ENCODE peak calls at places on chromosomes 5 and 9, in six cellular contexts. A is tibial artery, H is ovary, R is OCI-LY7, D is endothelial cell, T is GM20000. K is an unnamed sample.

GRCh38 chr5:115069087-115069968 is 100.4 kb downstream of the TRIM36 start:
- DNase-seq in H (no peak), A (peak; percentile 25), T (no peak), D (peak; percentile 54), R (peak; percentile 31), K (peak; percentile 10)

GRCh38 chr5:139949710-139950109 is 93.4 kb downstream of the NRG2 start:
- DNase-seq in D (no peak), H (no peak), R (no peak), T (peak; percentile 0), A (no peak), K (no peak)

GRCh38 chr5:92519717-92520632 is 1061.0 kb downstream of the NR2F1-AS1 start:
- DNase-seq in A (no peak), T (no peak), H (no peak), D (no peak), R (no peak), K (no peak)

GRCh38 chr9:116574027-116574679 is 113.0 kb upstream of the TRIM32 start:
- DNase-seq in A (no peak), R (no peak), D (no peak), T (no peak), H (no peak), K (no peak)

GRCh38 chr5:74916831-74917710 is 50.9 kb upstream of the FAM169A start:
- DNase-seq in T (no peak), A (no peak), H (no peak), D (no peak), R (no peak), K (no peak)

GRCh38 chr5:150065346-150065745 is 21.0 kb downstream of the CSF1R start:
- DNase-seq in D (no peak), R (no peak), T (no peak), A (peak; percentile 68), H (no peak), K (no peak)

GRCh38 chr5:53607896-53608295 is 47.5 kb downstream of the NDUFS4 start:
- DNase-seq in H (no peak), D (no peak), T (no peak), R (no peak), A (no peak), K (no peak)

GRCh38 chr9:108168451-108168850 is 678.9 kb upstream of the KLF4 start:
- DNase-seq in R (no peak), D (no peak), T (no peak), A (peak; percentile 35), H (peak; percentile 16), K (no peak)

GRCh38 chr9:105242557-105242956 is 1.9 kb upstream of the SLC44A1 start:
- DNase-seq in R (no peak), T (no peak), D (no peak), H (no peak), A (no peak), K (no peak)

GRCh38 chr5:67002832-67003231 is 193.8 kb downstream of the CD180 start:
- DNase-seq in A (no peak), D (no peak), H (no peak), R (no peak), T (no peak), K (no peak)

GRCh38 chr9:107614765-107615164 is 125.2 kb upstream of the KLF4 start:
- DNase-seq in R (no peak), D (no peak), T (no peak), H (no peak), A (no peak), K (no peak)

GRCh38 chr9:38003230-38003629 is 65.8 kb downstream of the SHB start:
- DNase-seq in H (no peak), T (no peak), A (no peak), D (no peak), R (no peak), K (peak; percentile 24)

GRCh38 chr9:121711281-121711680 is 59.8 kb downstream of the DAB2IP start:
- DNase-seq in D (no peak), A (no peak), R (peak; percentile 33), T (no peak), H (no peak), K (no peak)

GRCh38 chr5:126633552-126633951 is 32.8 kb downstream of the PHAX start:
- DNase-seq in R (no peak), T (no peak), D (no peak), H (no peak), A (no peak), K (no peak)

GRCh38 chr9:112308576-112308975 is 24.8 kb downstream of the PTBP3 start:
- DNase-seq in H (no peak), A (no peak), R (no peak), D (no peak), T (no peak), K (no peak)

GRCh38 chr9:128409998-128410397 is 10.7 kb upstream of the CERCAM start:
- DNase-seq in R (no peak), A (no peak), D (no peak), H (no peak), T (no peak), K (no peak)

GRCh38 chr9:104835163-104835562 is 71.2 kb downstream of the NIPSNAP3B start:
- DNase-seq in R (no peak), H (no peak), D (no peak), T (no peak), A (no peak), K (no peak)

GRCh38 chr5:162948677-162949076 is 488.7 kb upstream of the CCNG1 start:
- DNase-seq in A (no peak), R (no peak), H (no peak), T (no peak), D (no peak), K (no peak)

GRCh38 chr9:32351845-32352244 is 32.6 kb upstream of the ACO1 start:
- DNase-seq in H (no peak), T (no peak), R (peak; percentile 7), D (no peak), A (no peak), K (no peak)

GRCh38 chr9:32345243-32345642 is 39.2 kb upstream of the ACO1 start:
- DNase-seq in H (no peak), T (no peak), A (no peak), D (no peak), R (no peak), K (no peak)

GRCh38 chr9:32348289-32348688 is 36.2 kb upstream of the ACO1 start:
- DNase-seq in A (no peak), H (no peak), R (no peak), D (no peak), T (no peak), K (no peak)

DNA sequence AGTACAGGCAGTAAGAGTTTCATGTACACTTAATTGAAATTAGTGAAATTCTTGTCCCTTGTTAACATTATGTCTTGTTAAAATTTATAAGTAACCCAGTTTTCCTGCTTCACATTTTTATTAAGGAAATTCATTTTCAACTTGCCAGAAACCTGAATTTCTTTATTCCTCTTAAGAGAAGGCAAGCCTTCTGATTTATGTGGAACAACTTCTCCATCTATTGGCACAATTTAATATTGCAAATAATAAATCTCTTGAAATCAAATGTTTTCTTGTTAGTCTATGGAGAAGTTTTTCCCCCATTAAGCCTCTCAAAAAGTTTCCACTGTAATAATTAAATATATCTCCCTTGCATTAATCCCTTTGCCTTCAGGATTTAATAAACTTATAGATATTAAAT is 33.8 kb upstream of the ACO1 start:
- DNase-seq in T (no peak), R (peak; percentile 18), A (no peak), D (no peak), H (no peak), K (no peak)
- TF ChIP-seq CTCF in T (no peak), R (peak; percentile 75), A (no peak), D (peak; percentile 51), H (no peak), K (peak; percentile 46)

DNA sequence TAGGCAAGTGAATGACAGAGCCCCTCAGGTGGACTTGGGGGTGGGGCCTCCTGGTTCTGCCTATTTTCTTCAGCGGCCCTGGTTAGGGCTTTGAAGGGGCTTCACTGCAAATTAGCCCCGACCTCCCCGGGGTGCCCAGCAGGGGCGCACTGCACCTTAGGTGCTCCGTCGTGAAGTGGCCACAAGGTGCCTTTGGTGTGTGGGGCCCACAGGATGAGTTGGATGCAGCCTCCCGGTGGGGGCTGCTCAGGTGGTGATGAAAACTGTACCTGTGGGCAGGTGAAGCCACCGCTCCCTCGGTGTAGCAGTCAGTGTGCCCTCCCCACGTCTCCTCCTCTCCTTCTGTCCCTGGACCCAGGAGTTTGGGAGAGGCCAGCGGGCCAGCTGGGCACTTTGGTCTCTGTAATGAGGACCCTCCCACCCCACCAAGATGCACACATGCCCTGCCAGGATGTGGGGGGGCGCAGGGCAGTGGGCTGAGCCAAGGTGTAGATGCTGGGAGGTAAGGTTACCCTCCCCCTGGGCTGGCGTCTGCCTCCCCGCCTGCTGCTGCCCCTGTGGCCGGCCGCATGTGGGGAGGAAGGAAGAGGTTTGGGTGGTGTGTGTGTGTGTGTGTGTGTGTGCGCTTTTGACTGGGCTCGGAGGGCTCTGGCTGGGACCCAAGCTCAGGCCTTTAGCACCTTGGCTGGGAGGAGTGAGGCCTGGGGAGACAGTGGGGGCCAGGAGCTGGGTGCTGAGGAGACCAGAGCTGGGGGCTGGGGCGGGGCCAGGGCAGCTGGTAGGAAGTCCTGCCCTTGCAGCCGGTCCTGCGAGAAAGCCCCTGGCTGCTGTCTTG is 55.6 kb downstream of the RXRA start:
- DNase-seq in T (peak; percentile 78), R (peak; percentile 33), D (peak; percentile 27), H (no peak), A (no peak), K (peak; percentile 76)
- TF ChIP-seq CTCF in T (peak; percentile 36), R (peak; percentile 68), D (no peak), H (no peak), A (no peak), K (peak; percentile 71)

DNA sequence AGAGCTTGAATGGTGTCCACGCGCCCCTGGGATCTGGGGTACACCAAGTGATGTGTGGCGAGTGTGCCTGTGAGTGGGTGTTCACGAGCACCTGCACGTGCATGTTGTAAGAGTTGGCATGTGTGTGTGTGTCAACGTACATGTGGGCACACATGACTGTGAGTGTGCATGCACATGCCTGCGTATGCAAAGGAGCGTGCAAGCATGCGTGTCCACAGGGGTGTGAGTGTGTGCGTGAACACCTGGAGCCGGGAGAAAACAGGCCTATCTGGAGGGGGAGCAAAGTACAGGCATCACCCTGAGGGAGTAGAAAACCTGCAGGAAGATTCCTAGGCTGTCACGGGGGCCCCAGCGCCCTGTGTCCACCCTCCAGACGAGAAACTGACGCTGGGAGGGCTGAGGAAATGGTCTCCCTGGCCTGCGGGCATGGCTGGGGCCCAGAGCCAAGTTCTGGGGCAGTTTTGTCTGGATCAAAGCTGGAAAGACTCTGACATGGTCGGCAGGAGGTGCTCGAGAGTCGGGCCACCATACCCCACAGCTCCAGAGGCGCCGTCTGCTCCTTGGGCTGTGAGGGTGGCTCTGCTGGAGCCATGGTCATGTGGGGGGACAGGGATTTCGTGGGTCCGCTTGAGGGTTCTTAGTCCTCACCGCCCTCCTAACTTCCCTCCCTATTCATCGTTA is 31.8 kb downstream of the PTGES start:
- DNase-seq in H (no peak), A (no peak), D (no peak), R (no peak), T (no peak), K (no peak)
- TF ChIP-seq CTCF in H (no peak), A (no peak), D (no peak), R (peak; percentile 13), T (no peak), K (peak; percentile 12)

DNA sequence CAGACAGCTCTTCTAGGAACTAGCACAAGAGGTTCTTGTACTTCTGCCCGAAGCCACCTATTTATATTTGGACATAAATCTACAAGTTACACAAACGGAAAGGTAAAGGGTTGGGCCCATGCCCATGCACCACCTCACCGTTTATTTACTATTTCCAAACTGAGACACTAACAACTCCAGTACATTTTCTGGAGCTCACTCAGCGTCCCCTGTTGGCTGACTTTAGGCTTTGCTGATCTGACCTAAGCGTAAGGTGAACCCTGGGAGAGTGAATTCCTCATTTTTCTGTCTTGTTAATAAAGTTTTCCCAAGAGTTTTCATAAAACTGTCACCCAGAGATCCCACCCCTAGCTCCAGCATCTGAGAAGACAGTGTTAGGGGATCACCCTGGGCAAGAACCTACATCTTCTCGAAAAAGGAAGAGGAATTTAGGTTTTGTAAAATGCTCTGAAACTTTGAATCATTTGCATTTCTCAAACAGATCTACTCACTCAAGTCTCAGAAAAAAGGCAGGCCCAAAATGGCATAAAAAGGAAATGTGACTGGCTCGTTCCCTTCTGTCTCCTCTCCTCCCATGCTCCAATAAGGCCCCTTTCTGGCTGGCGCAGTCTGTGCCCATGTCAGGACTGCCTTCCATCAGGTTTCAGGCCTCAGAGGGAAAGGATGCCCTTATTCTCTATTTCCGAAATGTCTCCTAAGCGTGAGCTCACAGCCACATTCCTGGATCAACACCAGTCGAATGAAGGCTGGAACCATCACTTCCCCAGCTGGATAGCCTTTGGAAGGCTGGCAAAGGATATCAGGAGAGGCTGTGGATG is 201.3 kb downstream of the FANCC start:
- DNase-seq in H (no peak), A (no peak), T (no peak), D (no peak), R (no peak), K (no peak)
- TF ChIP-seq CTCF in H (no peak), A (no peak), T (no peak), D (no peak), R (peak; percentile 41), K (no peak)

K was measured in activated CD8-positive, alpha-beta T cell treated with anti-CD3 and anti-CD28 coated beads for 36 hours.